ENCODE peak calls at places on chromosomes 3 and 15, in six cellular contexts. O, D, Y, P, N and C are unnamed samples.

GRCh38 chr15:50244959-50245624 is 20.4 kb downstream of the HDC start:
- DNase-seq in O (no peak), P (no peak), N (no peak), D (no peak), Y (no peak), C (no peak)

GRCh38 chr3:177679568-177680441 is 482.5 kb upstream of the TBL1XR1 start:
- DNase-seq in P (peak; percentile 24), Y (no peak), N (no peak), O (peak; percentile 79), D (no peak), C (no peak)

GRCh38 chr3:69785769-69786311 is 46.6 kb downstream of the MITF start:
- DNase-seq in O (no peak), Y (no peak), P (no peak), D (no peak), N (no peak), C (no peak)

GRCh38 chr3:178306427-178307115 is 229.7 kb upstream of the KCNMB2 start:
- DNase-seq in O (no peak), P (no peak), Y (no peak), D (no peak), N (no peak), C (no peak)

GRCh38 chr15:43242616-43243015 is 21.8 kb upstream of the EPB42 start:
- DNase-seq in O (no peak), D (no peak), Y (no peak), N (no peak), P (no peak), C (no peak)

GRCh38 chr3:107660316-107660976 is 137.7 kb downstream of the BBX start:
- DNase-seq in Y (no peak), P (peak; percentile 48), O (no peak), N (no peak), D (no peak), C (no peak)

GRCh38 chr3:155704041-155704440 is 40.8 kb downstream of the PLCH1 start:
- DNase-seq in D (no peak), Y (no peak), P (no peak), N (no peak), O (no peak), C (no peak)

GRCh38 chr3:193803288-193803687 is 210.3 kb downstream of the OPA1 start:
- DNase-seq in N (no peak), O (no peak), D (no peak), Y (no peak), P (peak; percentile 51), C (no peak)

GRCh38 chr3:106299300-106300098 is 430.7 kb upstream of the CBLB start:
- DNase-seq in O (peak; percentile 34), N (no peak), D (no peak), P (peak; percentile 19), Y (no peak), C (no peak)

GRCh38 chr3:66763294-66763693 is 234.8 kb upstream of the KBTBD8 start:
- DNase-seq in N (no peak), D (no peak), Y (no peak), O (no peak), P (peak; percentile 99), C (no peak)

GRCh38 chr15:73856458-73857192 is 16.7 kb upstream of the TBC1D21 start:
- DNase-seq in Y (peak; percentile 60), N (no peak), P (no peak), O (no peak), D (no peak), C (no peak)

GRCh38 chr3:4416961-4417360 is 50.1 kb downstream of the SUMF1 start:
- DNase-seq in N (no peak), P (peak; percentile 100), D (no peak), Y (no peak), O (no peak), C (no peak)

GRCh38 chr3:184559336-184559735 is 2.2 kb upstream of the EPHB3 start:
- DNase-seq in N (no peak), Y (no peak), P (no peak), O (no peak), D (no peak), C (no peak)

GRCh38 chr3:61649381-61650170 is 88.2 kb downstream of the PTPRG start:
- DNase-seq in N (no peak), O (no peak), D (no peak), P (no peak), Y (no peak), C (no peak)

GRCh38 chr15:49423021-49423420 is at the start of gene FGF7:
- DNase-seq in Y (no peak), P (no peak), D (no peak), O (no peak), N (no peak), C (no peak)

GRCh38 chr15:55853134-55853533 is 110.2 kb upstream of the PRTG start:
- DNase-seq in Y (no peak), N (no peak), D (no peak), O (no peak), P (no peak), C (no peak)

GRCh38 chr3:113468536-113468935 is 27.2 kb upstream of the CFAP44 start:
- DNase-seq in N (no peak), O (no peak), P (no peak), Y (no peak), D (no peak), C (no peak)

GRCh38 chr15:92714071-92714456 is 58.5 kb upstream of the FAM174B start:
- DNase-seq in P (peak; percentile 79), D (no peak), N (peak; percentile 40), O (peak; percentile 4), Y (no peak), C (peak; percentile 20)

GRCh38 chr3:55516391-55517030 is 29.4 kb upstream of the WNT5A start:
- DNase-seq in D (no peak), P (no peak), Y (no peak), N (no peak), O (no peak), C (no peak)

GRCh38 chr15:69664572-69665326 is 212.1 kb downstream of the RPLP1 start:
- DNase-seq in O (no peak), P (no peak), N (no peak), D (no peak), Y (no peak), C (no peak)

GRCh38 chr3:191269289-191270085 is 59.7 kb upstream of the CCDC50 start:
- DNase-seq in N (no peak), O (no peak), Y (no peak), P (no peak), D (no peak), C (no peak)

GRCh38 chr15:29736745-29737023 is 85.6 kb downstream of the TJP1 start:
- DNase-seq in D (no peak), O (no peak), Y (no peak), N (no peak), P (peak; percentile 68), C (no peak)

GRCh38 chr3:130658666-130659065 is 88.0 kb downstream of the PIK3R4 start:
- DNase-seq in Y (no peak), O (no peak), P (no peak), N (no peak), D (no peak), C (no peak)

GRCh38 chr3:99474776-99475175 is 163.6 kb upstream of the COL8A1 start:
- DNase-seq in P (no peak), D (no peak), Y (no peak), O (no peak), N (no peak), C (no peak)
- TF ChIP-seq CTCF in P (no peak), D (no peak), Y (no peak), O (no peak), N (no peak), C (no peak)

GRCh38 chr15:45469429-45469828 is 53.1 kb downstream of the SLC30A4 start:
- DNase-seq in O (no peak), P (no peak), Y (no peak), D (no peak), N (no peak), C (no peak)

GRCh38 chr15:45476395-45476794 is 46.2 kb downstream of the SLC30A4 start:
- DNase-seq in P (peak; percentile 15), N (no peak), Y (no peak), D (no peak), O (no peak), C (no peak)

GRCh38 chr15:45474799-45475198 is 47.8 kb downstream of the SLC30A4 start:
- DNase-seq in N (no peak), O (no peak), Y (no peak), D (no peak), P (no peak), C (no peak)

GRCh38 chr15:45471151-45471550 is 51.4 kb downstream of the SLC30A4 start:
- DNase-seq in Y (no peak), D (no peak), O (no peak), N (no peak), P (no peak), C (no peak)

DNA sequence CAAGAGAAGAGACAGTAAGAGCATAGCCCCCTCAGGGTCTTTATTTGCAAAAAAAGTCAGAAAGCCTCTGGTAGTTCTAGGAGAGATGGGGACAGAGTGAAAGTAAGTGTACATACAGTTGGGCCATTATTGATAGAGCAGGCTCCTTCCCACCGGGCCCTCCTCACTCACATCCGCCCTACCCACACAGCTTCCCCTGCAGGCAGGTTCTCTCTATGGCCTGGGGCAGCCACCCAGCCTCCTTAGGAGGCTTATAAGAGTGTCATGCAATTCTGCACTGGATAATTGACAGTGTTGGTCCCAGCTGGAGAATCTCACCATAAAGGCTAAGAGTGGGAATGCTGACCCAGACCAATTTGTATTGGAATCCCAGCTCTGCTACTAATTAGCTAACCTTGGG is 49.5 kb downstream of the SLC30A4 start:
- DNase-seq in Y (no peak), O (no peak), P (no peak), N (no peak), D (no peak), C (no peak)
- TF ChIP-seq CTCF in Y (no peak), O (no peak), P (no peak), N (no peak), D (no peak), C (no peak)

DNA sequence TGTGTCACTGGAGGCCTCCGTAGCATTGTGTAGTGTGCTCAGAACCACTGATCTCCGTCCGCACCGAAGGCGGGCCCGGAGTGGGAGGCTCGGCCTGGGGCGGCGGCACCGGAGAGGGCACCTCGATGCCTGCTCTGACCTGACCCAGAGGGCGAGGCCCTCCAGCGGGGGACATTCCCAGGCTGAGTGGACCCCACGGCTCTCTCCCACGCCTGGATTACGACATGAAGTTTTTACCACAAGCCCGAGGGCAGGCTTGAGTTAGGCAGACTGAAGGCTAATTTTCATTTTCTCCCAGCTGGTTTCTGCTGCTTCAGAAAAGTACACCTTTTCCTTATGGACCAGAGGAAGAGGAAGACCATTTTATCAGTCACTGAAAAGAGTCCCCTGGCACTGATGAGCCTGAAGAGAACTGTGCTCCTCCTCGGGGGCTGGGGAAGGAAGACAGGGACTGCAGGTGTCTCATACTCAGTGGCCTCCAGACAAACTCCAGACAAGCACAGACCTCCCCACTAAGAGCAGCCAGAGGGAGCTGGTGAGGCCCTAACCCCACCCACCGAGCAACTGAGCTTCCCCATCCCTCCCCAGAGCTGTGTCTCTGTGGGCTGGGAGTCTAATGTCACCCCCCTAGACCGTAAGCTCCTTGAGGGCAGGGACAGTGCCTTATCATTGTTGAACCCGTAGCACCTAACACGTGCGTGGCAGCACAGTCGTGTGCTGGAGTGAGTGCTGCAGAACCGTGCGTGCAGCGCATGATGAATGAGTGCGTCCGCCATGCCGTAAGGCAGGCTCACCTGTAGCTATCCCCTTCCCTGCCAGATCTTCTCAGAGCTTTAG is 74.5 kb upstream of the BLM start:
- DNase-seq in O (no peak), D (no peak), N (no peak), P (no peak), Y (no peak), C (no peak)
- TF ChIP-seq CTCF in O (no peak), D (no peak), N (no peak), P (no peak), Y (no peak), C (no peak)

DNA sequence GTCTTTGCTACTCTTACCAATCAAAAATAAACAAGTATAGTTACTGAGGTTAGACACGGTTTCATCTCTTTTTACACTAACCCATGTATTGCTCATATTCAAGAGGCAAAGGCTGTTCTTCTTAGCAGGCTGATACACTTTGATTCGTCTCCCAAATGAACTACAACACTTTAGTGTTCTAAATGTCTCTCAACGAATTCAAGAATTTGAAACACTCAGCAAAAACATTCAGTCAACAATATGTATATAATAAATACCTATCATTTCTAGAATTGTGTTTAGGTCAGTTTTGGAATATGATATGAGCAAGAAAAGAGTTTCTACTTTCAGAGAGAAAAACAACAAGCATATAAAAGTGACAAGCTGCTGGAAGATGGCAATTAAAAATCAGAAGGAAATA is 669.6 kb upstream of the DPPA4 start:
- DNase-seq in Y (no peak), O (no peak), P (no peak), D (no peak), N (no peak), C (no peak)
- TF ChIP-seq CTCF in Y (no peak), O (no peak), P (no peak), D (no peak), N (no peak), C (no peak)